ENCODE peak calls at places on chromosome 3, in four cellular contexts. L is activated gamma-delta T cell treated with Interleukin-2 at 50 U/mL for 16 hours, H is endothelial cell, N is astrocyte of the spinal cord. W is an unnamed sample.

GRCh38 chr3:126259411-126260391 is 79.3 kb upstream of the ALDH1L1 start:
- DNase-seq in L (no peak), N (peak), H (peak), W (no peak)

GRCh38 chr3:69320867-69321266 is 65.0 kb downstream of the FRMD4B start:
- DNase-seq in N (no peak), L (no peak), H (no peak), W (no peak)

GRCh38 chr3:149790265-149790664 is 2.1 kb downstream of the ANKUB1 start:
- DNase-seq in L (no peak), H (no peak), N (no peak), W (no peak)

GRCh38 chr3:81132995-81133394 is 628.5 kb downstream of the GBE1 start:
- DNase-seq in L (no peak), N (no peak), H (no peak), W (no peak)

GRCh38 chr3:123884258-123884831 is at the start of gene MYLK:
- DNase-seq in H (peak), L (no peak), N (peak), W (peak)

GRCh38 chr3:42397644-42398043 is 12.8 kb downstream of the LYZL4 start:
- DNase-seq in H (no peak), L (no peak), N (no peak), W (no peak)

GRCh38 chr3:42492508-42493080 is 9.8 kb upstream of the VIPR1 start:
- DNase-seq in N (no peak), L (no peak), H (no peak), W (no peak)

GRCh38 chr3:188124184-188124583 is 29.8 kb upstream of the LPP start:
- DNase-seq in L (no peak), H (no peak), N (peak), W (no peak)

GRCh38 chr3:57803647-57804081 is 47.6 kb downstream of the SLMAP start:
- DNase-seq in N (peak), L (no peak), H (no peak), W (peak)

GRCh38 chr3:146517684-146518435 is 26.5 kb downstream of the PLSCR1 start:
- DNase-seq in N (no peak), L (no peak), H (no peak), W (no peak)

GRCh38 chr3:127350172-127351050 is 62.6 kb upstream of the PRR20G start:
- DNase-seq in L (no peak), H (no peak), N (no peak), W (no peak)

GRCh38 chr3:50256978-50257890 is 11.7 kb upstream of the SEMA3B start:
- DNase-seq in H (peak), N (peak), L (no peak), W (no peak)

GRCh38 chr3:72769758-72770540 is 78.3 kb downstream of the SHQ1 start:
- DNase-seq in L (no peak), H (no peak), N (no peak), W (no peak)

GRCh38 chr3:106913111-106913698 is 464.0 kb upstream of the CCDC54 start:
- DNase-seq in L (no peak), H (peak), N (peak), W (peak)

GRCh38 chr3:115843206-115843605 is 219.9 kb downstream of the GAP43 start:
- DNase-seq in H (no peak), N (no peak), L (no peak), W (no peak)

GRCh38 chr3:141151439-141151838 is 80.2 kb upstream of the PXYLP1 start:
- DNase-seq in N (no peak), H (no peak), L (no peak), W (no peak)

GRCh38 chr3:157274644-157275137 is 114.7 kb upstream of the CCNL1 start:
- DNase-seq in N (no peak), L (no peak), H (no peak), W (no peak)

W was measured in brain pericyte.